ENCODE peak calls at places on chromosomes 16 and 17, in seven cellular contexts. O is heart right ventricle, F is Karpas-422, N is left ventricle myocardium inferior, U is dorsolateral prefrontal cortex, T is GM12878, B is K562. W is an unnamed sample.

GRCh38 chr17:68733241-68734176 is 132.3 kb upstream of the FAM20A start:
- DNase-seq in O (no peak), F (no peak), N (no peak), U (no peak), T (no peak), B (no peak), W (peak)

GRCh38 chr16:21150375-21151001 is at the start of gene DNAH3:
- DNase-seq in O (no peak), F (no peak), N (no peak), U (no peak), T (no peak), B (peak), W (no peak)

GRCh38 chr16:76748698-76749097 is 442.3 kb upstream of the MON1B start:
- DNase-seq in O (no peak), F (no peak), N (no peak), U (no peak), T (no peak), B (no peak), W (no peak)

GRCh38 chr16:87391324-87391949 is 699 bp upstream of the MAP1LC3B start:
- DNase-seq in O (peak), F (no peak), N (peak), U (peak), T (no peak), B (no peak), W (no peak)

GRCh38 chr16:87465306-87465705 is 27.5 kb downstream of the ZCCHC14 start:
- DNase-seq in O (peak), F (no peak), N (peak), U (no peak), T (no peak), B (peak), W (peak)

GRCh38 chr16:24018485-24018884 is 182.7 kb downstream of the PRKCB start:
- DNase-seq in O (no peak), F (no peak), N (no peak), U (no peak), T (no peak), B (no peak), W (no peak)

GRCh38 chr16:63925221-63925620 is 1196.6 kb downstream of the CDH11 start:
- DNase-seq in O (no peak), F (no peak), N (no peak), U (no peak), T (no peak), B (no peak), W (no peak)

GRCh38 chr16:75169899-75170405 is 21.6 kb downstream of the ZFP1 start:
- DNase-seq in O (no peak), F (no peak), N (no peak), U (no peak), T (no peak), B (no peak), W (no peak)

GRCh38 chr16:20897253-20897896 is 2.8 kb downstream of the DCUN1D3 start:
- DNase-seq in O (no peak), F (no peak), N (no peak), U (no peak), T (no peak), B (no peak), W (no peak)

GRCh38 chr16:51636913-51637743 is 486.1 kb upstream of the SALL1 start:
- DNase-seq in O (no peak), F (no peak), N (no peak), U (no peak), T (no peak), B (no peak), W (no peak)

GRCh38 chr16:68884867-68885266 is 41.5 kb downstream of the TANGO6 start:
- DNase-seq in O (no peak), F (no peak), N (no peak), U (no peak), T (no peak), B (no peak), W (no peak)

GRCh38 chr17:57138956-57139576 is 54.0 kb downstream of the AKAP1 start:
- DNase-seq in O (no peak), F (no peak), N (no peak), U (no peak), T (no peak), B (no peak), W (peak)

GRCh38 chr17:63246344-63246743 is 199.8 kb downstream of the CYB561 start:
- DNase-seq in O (no peak), F (no peak), N (no peak), U (no peak), T (no peak), B (no peak), W (no peak)

DNA sequence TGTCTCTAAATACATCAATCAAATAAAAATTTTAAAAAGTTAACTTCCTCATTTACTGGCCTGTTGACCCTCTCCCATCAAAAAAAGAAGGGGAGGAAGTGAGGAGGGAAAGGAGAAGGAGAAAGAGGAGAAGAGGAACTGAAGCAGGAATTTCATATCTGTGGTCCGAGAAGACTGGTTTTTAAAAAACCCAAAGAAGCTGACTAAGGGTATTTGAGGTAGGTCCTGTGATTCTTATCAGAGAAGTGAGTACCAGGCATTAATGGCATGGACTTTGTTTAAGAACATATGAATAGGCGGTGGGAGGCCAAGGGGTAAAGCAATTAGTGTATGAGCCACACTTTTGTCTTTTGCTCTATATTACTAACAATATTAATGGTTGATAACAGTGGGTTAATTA is 2.0 kb downstream of the SLC46A1 start:
- DNase-seq in O (no peak), F (peak), N (no peak), U (no peak), T (no peak), B (no peak), W (no peak)
- H3K27ac ChIP-seq in O (no peak), F (no peak), N (no peak), U (no peak), T (no peak), B (no peak), W (no peak)

GRCh38 chr16:30983289-30983889 is 1.6 kb upstream of the HSD3B7 start:
- DNase-seq in O (no peak), F (no peak), N (no peak), U (no peak), T (no peak), B (no peak), W (no peak)

GRCh38 chr16:30986129-30986991 is 1.4 kb downstream of the HSD3B7 start:
- DNase-seq in O (no peak), F (no peak), N (no peak), U (no peak), T (no peak), B (no peak), W (no peak)

GRCh38 chr16:30983898-30984610 is 953 bp upstream of the HSD3B7 start:
- DNase-seq in O (no peak), F (no peak), N (no peak), U (no peak), T (no peak), B (no peak), W (no peak)

GRCh38 chr16:30985401-30986128 is 558 bp downstream of the HSD3B7 start:
- DNase-seq in O (no peak), F (no peak), N (no peak), U (no peak), T (no peak), B (peak), W (peak)

GRCh38 chr16:30984669-30985400 is at the start of gene HSD3B7:
- DNase-seq in O (peak), F (peak), N (peak), U (peak), T (no peak), B (peak), W (peak)
- H3K4me3 ChIP-seq in O (peak), F (no peak), N (peak), U (peak), T (no peak), B (peak), W (no peak)

GRCh38 chr17:73285603-73285908 is 23.9 kb upstream of the CPSF4L start:
- DNase-seq in O (no peak), F (no peak), N (no peak), U (no peak), T (no peak), B (no peak), W (no peak)

GRCh38 chr17:73283250-73283649 is 21.6 kb upstream of the CPSF4L start:
- DNase-seq in O (no peak), F (no peak), N (no peak), U (no peak), T (no peak), B (no peak), W (no peak)

GRCh38 chr17:73283841-73284282 is 22.2 kb upstream of the CPSF4L start:
- DNase-seq in O (no peak), F (no peak), N (no peak), U (no peak), T (no peak), B (no peak), W (peak)

GRCh38 chr17:73284906-73285602 is 23.4 kb upstream of the CPSF4L start:
- DNase-seq in O (no peak), F (no peak), N (no peak), U (no peak), T (no peak), B (no peak), W (no peak)

GRCh38 chr17:73284339-73284738 is 22.7 kb upstream of the CPSF4L start:
- DNase-seq in O (no peak), F (no peak), N (no peak), U (no peak), T (no peak), B (no peak), W (no peak)
- H3K27ac ChIP-seq in O (peak), F (no peak), N (peak), U (no peak), T (no peak), B (no peak), W (no peak)

DNA sequence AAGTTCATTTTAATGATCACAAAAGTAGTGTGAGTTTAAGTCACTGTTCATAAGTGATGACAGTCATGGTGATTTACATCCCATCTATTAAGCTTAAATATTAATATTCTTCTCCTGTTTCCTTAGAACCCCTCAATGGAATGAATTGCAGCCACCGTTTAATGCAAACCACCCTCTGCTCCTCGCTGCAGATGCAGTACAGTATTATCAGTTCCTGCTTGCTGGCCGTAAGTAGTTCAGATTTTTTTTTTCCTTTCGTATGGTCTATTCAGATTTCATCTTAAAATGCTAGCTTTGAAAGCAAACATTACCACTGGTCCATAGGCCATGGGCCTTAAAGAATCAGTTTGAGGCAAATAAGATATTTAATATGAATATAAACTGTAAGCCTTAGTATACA is 359.0 kb upstream of the TBX2 start:
- DNase-seq in O (no peak), F (no peak), N (no peak), U (no peak), T (no peak), B (no peak), W (no peak)
- H3K4me3 ChIP-seq in O (no peak), F (no peak), N (no peak), U (no peak), T (no peak), B (no peak), W (no peak)

GRCh38 chr17:17051791-17052461 is 9.7 kb downstream of the MPRIP start:
- DNase-seq in O (no peak), F (no peak), N (no peak), U (no peak), T (no peak), B (no peak), W (no peak)

GRCh38 chr17:17048106-17048505 is 5.8 kb downstream of the MPRIP start:
- DNase-seq in O (no peak), F (no peak), N (no peak), U (no peak), T (no peak), B (no peak), W (no peak)

GRCh38 chr17:17052462-17053221 is 10.4 kb downstream of the MPRIP start:
- DNase-seq in O (no peak), F (no peak), N (no peak), U (no peak), T (no peak), B (no peak), W (no peak)

GRCh38 chr17:17051380-17051779 is 9.1 kb downstream of the MPRIP start:
- DNase-seq in O (no peak), F (no peak), N (no peak), U (no peak), T (no peak), B (no peak), W (no peak)

DNA sequence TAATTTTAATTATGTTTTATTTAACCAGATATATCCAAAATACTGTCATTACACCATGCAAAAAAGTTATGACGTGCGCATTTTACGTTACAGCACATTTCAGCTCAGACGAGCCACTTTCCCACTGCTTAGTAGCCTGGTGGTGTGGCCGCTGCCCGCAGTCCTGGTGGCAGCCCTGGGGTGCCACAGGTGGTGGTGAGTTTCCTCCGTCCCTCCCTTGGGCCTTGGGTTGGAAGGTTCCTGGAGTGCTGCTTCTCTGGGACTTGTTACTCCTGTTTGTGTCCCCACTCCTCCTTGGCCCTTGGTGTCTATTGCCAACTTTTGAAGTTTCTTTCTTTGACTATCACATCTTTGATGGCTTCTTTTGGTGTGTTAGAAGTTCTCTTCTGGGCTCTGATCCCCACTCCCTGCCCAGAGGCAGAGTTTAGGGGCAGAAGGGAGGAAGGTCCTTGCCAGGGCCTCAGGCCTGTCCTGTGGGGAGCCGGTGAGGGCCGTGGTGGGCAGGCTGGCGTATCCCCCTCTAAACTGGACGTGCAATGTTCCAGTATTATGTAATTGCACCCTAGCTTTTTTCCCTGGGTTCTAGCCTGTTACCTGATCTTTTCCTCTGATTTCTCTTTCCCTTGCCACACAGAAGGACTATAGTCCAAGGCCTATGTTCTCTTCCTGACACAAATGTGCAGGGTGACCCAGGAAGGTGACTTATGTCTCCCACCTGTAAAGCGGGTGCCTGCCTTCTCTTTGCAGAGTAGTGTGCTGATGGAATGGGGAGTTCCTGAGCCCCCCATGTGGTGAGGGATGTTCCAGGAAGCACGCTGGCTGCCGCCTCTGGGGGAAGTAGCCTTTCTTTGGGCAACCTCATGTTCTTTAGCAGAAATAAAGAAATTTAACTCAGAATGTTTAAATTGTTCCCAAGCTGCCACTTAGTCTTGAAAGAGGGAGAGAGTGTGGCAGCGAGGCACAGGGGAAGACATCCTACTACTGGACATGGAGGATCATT is 8.4 kb downstream of the MPRIP start:
- DNase-seq in O (no peak), F (no peak), N (no peak), U (no peak), T (no peak), B (no peak), W (no peak)
- H3K27ac ChIP-seq in O (no peak), F (no peak), N (peak), U (no peak), T (no peak), B (no peak), W (no peak)

DNA sequence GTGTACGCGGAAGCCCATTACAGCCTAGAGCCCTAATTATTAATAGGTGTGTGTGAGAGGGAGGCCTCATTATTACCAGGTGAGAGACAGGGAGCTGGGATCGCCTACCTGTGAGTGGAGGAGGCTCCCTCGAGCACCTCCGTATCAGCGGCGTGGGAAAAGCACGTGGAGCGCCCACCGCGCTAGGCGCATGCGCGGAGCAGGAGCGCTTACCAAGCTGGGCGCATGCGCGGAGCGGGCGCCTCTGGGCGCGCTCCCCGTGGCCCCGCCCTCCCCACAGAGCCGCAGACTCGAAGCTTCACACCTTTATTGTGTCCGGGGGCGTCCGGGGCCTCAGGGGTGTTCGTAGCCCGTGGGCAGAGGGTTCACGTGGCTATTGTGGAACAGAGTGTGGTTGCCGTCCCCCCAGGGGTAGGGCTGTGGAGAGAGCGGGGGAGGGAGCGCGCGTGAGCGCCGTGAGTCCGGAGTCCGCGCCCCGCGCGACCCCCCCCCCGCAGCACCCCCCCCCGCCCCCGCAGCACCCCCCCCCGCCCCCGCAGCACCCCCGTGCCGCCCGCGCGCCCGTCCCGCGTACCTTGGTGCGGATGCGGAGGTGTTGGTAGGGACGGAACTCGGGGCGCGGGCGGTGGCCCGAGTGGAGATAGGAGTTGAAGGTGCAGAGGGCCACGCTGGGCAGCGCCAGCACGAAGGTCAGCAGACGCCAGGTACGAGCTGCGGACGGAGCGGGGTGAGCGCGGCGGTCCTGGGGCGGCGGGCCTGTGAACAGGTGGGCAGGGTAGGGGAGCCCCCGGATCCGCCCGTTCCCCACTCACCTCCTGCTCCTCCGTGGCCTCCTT is 501 bp downstream of the COX6A2 start:
- DNase-seq in O (peak), F (no peak), N (peak), U (peak), T (no peak), B (peak), W (no peak)
- H3K4me3 ChIP-seq in O (peak), F (no peak), N (peak), U (peak), T (no peak), B (no peak), W (no peak)